ENCODE peak calls at places on chromosomes 13 and 19, in nine cellular contexts. N is adrenal gland; A is CD8-positive, alpha-beta T cell; K is uterus; M is transverse colon; V is HL-60; P is colonic mucosa; U is IMR-90; G is MCF 10A. W is an unnamed sample.

GRCh38 chr13:73171242-73171641 is 112.4 kb downstream of the KLF5 start:
- DNase-seq in K (no peak), M (peak), U (no peak), N (no peak), P (peak), A (no peak), G (no peak), V (no peak), W (no peak)

GRCh38 chr19:50414850-50415660 is 3.7 kb upstream of the SPIB start:
- DNase-seq in G (peak), K (peak), N (peak), M (peak), P (peak), V (peak), U (peak), A (peak), W (peak)

GRCh38 chr13:114112826-114113322 is 19.5 kb downstream of the RASA3 start:
- DNase-seq in P (no peak), M (peak), V (no peak), A (no peak), U (no peak), K (peak), N (no peak), G (no peak), W (peak)

GRCh38 chr19:48487544-48487943 is 18.4 kb downstream of the CYTH2 start:
- DNase-seq in G (no peak), M (no peak), A (no peak), P (no peak), N (no peak), K (no peak), V (no peak), U (no peak), W (no peak)

GRCh38 chr19:44176590-44176989 is 11.7 kb downstream of the ZNF226 start:
- DNase-seq in N (no peak), K (no peak), U (no peak), A (no peak), G (no peak), P (no peak), M (no peak), V (no peak), W (no peak)

GRCh38 chr19:13996928-13997636 is 9.0 kb downstream of the RFX1 start:
- DNase-seq in N (no peak), K (no peak), G (no peak), V (no peak), U (no peak), A (no peak), M (no peak), P (no peak), W (no peak)

GRCh38 chr13:113493315-113493951 is 2.9 kb upstream of the DCUN1D2 start:
- DNase-seq in A (no peak), V (peak), N (no peak), M (no peak), K (no peak), G (peak), U (peak), P (peak), W (no peak)

GRCh38 chr13:54574791-54575190 is 1546.2 kb downstream of the OLFM4 start:
- DNase-seq in G (peak), U (no peak), K (no peak), P (no peak), N (no peak), V (no peak), A (no peak), M (no peak), W (no peak)

GRCh38 chr19:29812080-29812880 is 489 bp downstream of the CCNE1 start:
- DNase-seq in V (no peak), U (no peak), K (no peak), P (peak), A (no peak), M (peak), N (no peak), G (no peak), W (peak)

GRCh38 chr13:50589139-50589538 is 254.4 kb downstream of the DLEU7 start:
- DNase-seq in V (no peak), K (no peak), G (peak), U (peak), M (no peak), P (no peak), N (peak), A (no peak), W (no peak)

GRCh38 chr13:99322297-99323103 is 15.3 kb upstream of the GPR183 start:
- DNase-seq in K (no peak), G (peak), A (no peak), M (no peak), P (no peak), U (peak), V (no peak), N (no peak), W (no peak)

GRCh38 chr19:10419646-10420443 is 493 bp upstream of the PDE4A start:
- DNase-seq in U (peak), K (no peak), G (peak), N (no peak), V (no peak), A (no peak), P (no peak), M (no peak), W (no peak)

GRCh38 chr13:110797230-110797877 is 83.9 kb downstream of the ING1 start:
- DNase-seq in N (no peak), A (no peak), V (no peak), M (no peak), G (peak), U (no peak), K (no peak), P (no peak), W (no peak)

GRCh38 chr19:4567584-4568071 is 8.1 kb upstream of the SEMA6B start:
- DNase-seq in K (no peak), A (peak), G (peak), N (peak), V (no peak), U (peak), P (peak), M (peak), W (peak)

GRCh38 chr19:45485301-45486077 is 11.4 kb downstream of the RTN2 start:
- DNase-seq in G (peak), P (peak), U (peak), K (peak), A (peak), N (peak), V (peak), M (peak), W (peak)

GRCh38 chr13:97116754-97117153 is 105.4 kb upstream of the MBNL2 start:
- DNase-seq in K (no peak), G (peak), M (no peak), P (no peak), A (no peak), U (peak), N (peak), V (no peak), W (no peak)

GRCh38 chr19:5974721-5975387 is 3.1 kb downstream of the RANBP3 start:
- DNase-seq in N (no peak), A (no peak), M (no peak), U (peak), V (no peak), P (peak), K (no peak), G (no peak), W (no peak)

GRCh38 chr19:13132471-13133166 is 14.6 kb downstream of the NACC1 start:
- DNase-seq in U (peak), M (no peak), P (no peak), A (no peak), K (no peak), G (no peak), N (no peak), V (no peak), W (peak)

GRCh38 chr13:99992912-99993311 is 11.3 kb downstream of the ZIC2 start:
- DNase-seq in V (no peak), G (peak), P (no peak), K (no peak), N (no peak), M (no peak), A (no peak), U (no peak), W (no peak)

GRCh38 chr19:6233051-6233826 is 46.5 kb downstream of the MLLT1 start:
- DNase-seq in U (peak), A (no peak), M (no peak), P (no peak), K (peak), V (no peak), N (peak), G (peak), W (no peak)

GRCh38 chr19:16889429-16889882 is 657 bp downstream of the F2RL3 start:
- DNase-seq in A (no peak), K (no peak), V (no peak), G (peak), P (no peak), N (peak), M (no peak), U (no peak), W (no peak)

GRCh38 chr19:14906711-14907110 is 20.8 kb upstream of the OR7A17 start:
- DNase-seq in K (no peak), U (no peak), G (no peak), N (peak), A (no peak), P (no peak), V (no peak), M (no peak), W (no peak)

GRCh38 chr13:98253526-98253925 is 76.5 kb upstream of the RNF113B start:
- DNase-seq in A (no peak), V (no peak), U (no peak), M (no peak), N (no peak), K (no peak), P (no peak), G (no peak), W (no peak)

GRCh38 chr19:11073568-11073967 is 15.7 kb upstream of the LDLR start:
- DNase-seq in V (no peak), U (no peak), P (no peak), A (no peak), K (no peak), N (no peak), M (no peak), G (no peak), W (no peak)

GRCh38 chr19:42140125-42140754 is 8.0 kb upstream of the POU2F2 start:
- DNase-seq in P (peak), M (peak), K (no peak), U (peak), N (peak), G (peak), A (no peak), V (peak), W (peak)

GRCh38 chr19:2553510-2553909 is 77.6 kb downstream of the GADD45B start:
- DNase-seq in K (no peak), G (no peak), A (no peak), N (no peak), V (no peak), M (no peak), P (no peak), U (no peak), W (no peak)

GRCh38 chr13:21837841-21838551 is 167.1 kb downstream of the FGF9 start:
- DNase-seq in P (peak), A (no peak), K (peak), V (no peak), M (no peak), N (no peak), U (peak), G (no peak), W (no peak)

GRCh38 chr13:90230311-90230710 is 1117.2 kb upstream of the MIR17HG start:
- DNase-seq in M (no peak), U (no peak), G (no peak), V (no peak), N (no peak), K (no peak), P (no peak), A (no peak), W (no peak)

GRCh38 chr13:44040754-44041100 is 161.0 kb downstream of the LACC1 start:
- DNase-seq in K (no peak), M (no peak), G (no peak), N (no peak), V (no peak), U (peak), A (no peak), P (no peak), W (no peak)

GRCh38 chr19:46466536-46467199 is 4.7 kb downstream of the PNMA8A start:
- DNase-seq in P (no peak), M (peak), V (no peak), G (peak), U (peak), N (peak), A (no peak), K (peak), W (no peak)

GRCh38 chr13:109867766-109868165 is 81.4 kb upstream of the IRS2 start:
- DNase-seq in M (no peak), G (peak), K (no peak), V (no peak), U (no peak), P (no peak), A (no peak), N (no peak), W (no peak)

GRCh38 chr19:55676384-55676783 is 1.4 kb downstream of the EPN1 start:
- DNase-seq in M (no peak), A (no peak), N (no peak), P (no peak), G (no peak), U (peak), V (no peak), K (no peak), W (no peak)

GRCh38 chr13:65940720-65941119 is 1289.4 kb downstream of the PCDH9 start:
- DNase-seq in A (no peak), M (no peak), U (no peak), K (no peak), V (no peak), P (no peak), G (no peak), N (no peak), W (no peak)

GRCh38 chr19:52694921-52695320 is 39.9 kb downstream of the ZNF611 start:
- DNase-seq in G (peak), A (no peak), U (no peak), K (no peak), P (no peak), N (no peak), V (no peak), M (no peak), W (no peak)

GRCh38 chr13:76385606-76386005 is 500.6 kb downstream of the KCTD12 start:
- DNase-seq in M (no peak), V (no peak), U (no peak), A (no peak), K (no peak), N (no peak), P (no peak), G (peak), W (no peak)

GRCh38 chr13:25097426-25097825 is 1.5 kb downstream of the PABPC3 start:
- DNase-seq in N (no peak), A (no peak), V (no peak), U (no peak), G (no peak), K (no peak), P (no peak), M (no peak), W (no peak)

GRCh38 chr13:78662467-78662866 is 3.5 kb upstream of the OBI1 start:
- DNase-seq in V (no peak), U (no peak), N (no peak), P (no peak), M (no peak), G (no peak), A (no peak), K (no peak), W (no peak)

GRCh38 chr19:32817252-32817912 is 52.2 kb downstream of the SLC7A9 start:
- DNase-seq in N (no peak), V (no peak), M (peak), K (no peak), A (no peak), G (no peak), P (no peak), U (no peak), W (no peak)

DNA sequence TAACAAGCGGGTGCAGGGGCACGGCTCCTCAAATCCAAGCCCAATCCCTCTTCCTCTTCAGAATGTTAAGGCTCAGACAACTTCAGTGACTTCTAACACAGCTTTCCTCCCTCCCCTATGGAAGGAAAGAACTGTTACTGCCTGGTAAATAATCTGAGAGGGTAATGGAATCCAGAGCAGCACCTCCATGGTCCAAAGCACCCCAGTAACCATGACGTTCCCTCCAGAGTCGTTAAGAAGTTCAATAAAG is 969 bp downstream of the AKT2 start:
- DNase-seq in K (no peak), N (no peak), A (no peak), P (no peak), V (no peak), M (no peak), U (no peak), G (no peak), W (no peak)
- TF ChIP-seq CTCF in K (no peak), N (no peak), A (no peak), P (no peak), V (no peak), M (no peak), U (no peak), G (no peak), W (no peak)

GRCh38 chr13:94712287-94712811 is at the start of gene SOX21:
- DNase-seq in V (no peak), P (no peak), K (no peak), M (no peak), U (no peak), N (no peak), A (no peak), G (no peak), W (no peak)

GRCh38 chr13:94710081-94710809 is 2.1 kb downstream of the SOX21 start:
- DNase-seq in K (no peak), P (no peak), M (no peak), G (no peak), N (no peak), V (no peak), U (no peak), A (no peak), W (no peak)

GRCh38 chr13:94708971-94709614 is 3.3 kb downstream of the SOX21 start:
- DNase-seq in N (no peak), V (no peak), M (no peak), G (no peak), U (no peak), A (no peak), P (no peak), K (no peak), W (no peak)

GRCh38 chr13:94711561-94712286 is 621 bp downstream of the SOX21 start:
- DNase-seq in A (no peak), G (no peak), U (no peak), P (no peak), K (no peak), M (no peak), V (no peak), N (no peak), W (no peak)

GRCh38 chr13:94710881-94711560 is 1.3 kb downstream of the SOX21 start:
- DNase-seq in M (no peak), V (no peak), A (no peak), P (no peak), U (no peak), N (no peak), K (no peak), G (no peak), W (no peak)
- TF ChIP-seq CTCF in M (no peak), V (no peak), A (no peak), P (no peak), U (peak), N (no peak), K (no peak), G (no peak), W (no peak)

GRCh38 chr19:39183100-39183499 is 13.7 kb upstream of the NCCRP1 start:
- DNase-seq in A (no peak), G (no peak), K (no peak), N (no peak), M (no peak), V (no peak), P (no peak), U (no peak), W (no peak)

GRCh38 chr19:39188960-39189359 is 7.8 kb upstream of the NCCRP1 start:
- DNase-seq in P (no peak), M (no peak), U (no peak), K (no peak), A (no peak), V (no peak), G (no peak), N (no peak), W (no peak)

GRCh38 chr19:39186391-39186790 is 10.4 kb upstream of the NCCRP1 start:
- DNase-seq in N (no peak), V (no peak), K (no peak), M (no peak), A (no peak), P (no peak), G (no peak), U (no peak), W (no peak)

GRCh38 chr19:39190768-39191167 is 6.0 kb upstream of the NCCRP1 start:
- DNase-seq in G (no peak), K (no peak), V (no peak), P (no peak), U (no peak), N (no peak), M (no peak), A (no peak), W (no peak)

DNA sequence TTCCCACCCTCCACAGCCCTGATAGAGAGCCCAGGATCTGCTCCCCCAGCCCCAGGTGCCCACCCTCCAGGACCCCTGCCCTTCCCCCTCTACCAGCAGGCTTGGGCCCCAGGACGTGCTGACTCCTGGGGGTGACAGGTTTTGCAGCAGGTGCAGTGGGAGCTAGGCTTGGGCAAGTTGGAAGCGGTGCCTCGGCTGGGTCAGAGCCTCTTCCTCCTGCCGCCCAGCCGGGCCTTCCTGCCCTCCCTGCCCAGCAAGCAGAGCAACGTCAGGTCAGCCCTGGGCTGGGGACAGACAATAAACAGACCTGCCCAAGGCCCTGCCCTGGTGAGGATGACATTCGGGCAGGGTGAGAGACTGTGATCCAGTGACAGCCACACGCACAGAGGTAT is 9.2 kb upstream of the NCCRP1 start:
- DNase-seq in U (no peak), M (no peak), P (no peak), G (no peak), A (no peak), N (no peak), V (no peak), K (no peak), W (no peak)
- TF ChIP-seq CTCF in U (no peak), M (no peak), P (no peak), G (peak), A (no peak), N (no peak), V (no peak), K (no peak), W (peak)

GRCh38 chr13:80180745-80181144 is 160.2 kb downstream of the SPRY2 start:
- DNase-seq in K (no peak), G (no peak), N (no peak), U (no peak), P (no peak), A (no peak), V (no peak), M (no peak), W (no peak)
- TF ChIP-seq CTCF in K (no peak), G (no peak), N (no peak), U (no peak), P (no peak), A (no peak), V (no peak), M (no peak), W (no peak)

DNA sequence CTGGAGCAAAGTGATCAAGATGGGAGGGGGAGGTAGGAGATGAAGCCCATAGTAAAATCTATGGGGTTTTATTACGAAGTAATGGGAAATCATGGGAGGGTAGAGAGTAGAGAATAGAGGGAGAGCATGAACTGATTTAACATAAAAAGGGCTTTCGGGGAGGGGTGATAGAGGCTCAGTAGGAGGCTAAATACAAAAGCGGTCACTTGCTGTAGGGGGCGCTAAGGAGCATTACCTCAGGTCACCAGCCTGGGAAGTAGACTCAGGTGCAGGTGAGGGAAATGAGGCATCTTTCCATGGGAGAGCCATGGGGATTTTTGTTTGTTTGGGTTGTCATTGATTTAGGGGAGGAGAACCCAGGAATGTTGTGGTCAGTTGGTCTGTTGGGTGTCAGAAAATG is 14.1 kb downstream of the KRTDAP start:
- DNase-seq in G (no peak), V (no peak), N (no peak), U (no peak), P (no peak), M (no peak), K (no peak), A (no peak), W (no peak)
- TF ChIP-seq CTCF in G (peak), V (no peak), N (no peak), U (no peak), P (no peak), M (no peak), K (no peak), A (no peak), W (no peak)